ENCODE peak calls at places on chromosomes 1 and 21, in seven cellular contexts. B, Y, V, M, G, X and N are unnamed samples.

GRCh38 chr1:244219802-244220201 is 168.7 kb downstream of the ZBTB18 start:
- DNase-seq in B (no peak), Y (no peak), V (no peak), M (no peak), G (no peak), X (no peak), N (no peak)

GRCh38 chr1:59025898-59026426 is 242.1 kb upstream of the JUN start:
- DNase-seq in B (no peak), Y (no peak), V (no peak), M (no peak), G (no peak), X (no peak), N (peak)

GRCh38 chr1:109980324-109981127 is 4.0 kb upstream of the AHCYL1 start:
- DNase-seq in B (no peak), Y (peak), V (peak), M (peak), G (peak), X (peak), N (no peak)

GRCh38 chr1:77281491-77282186 is at the start of gene AK5:
- DNase-seq in B (no peak), Y (peak), V (peak), M (peak), G (no peak), X (peak), N (no peak)

GRCh38 chr21:26115346-26115745 is 55.2 kb downstream of the APP start:
- DNase-seq in B (no peak), Y (no peak), V (no peak), M (peak), G (no peak), X (no peak), N (no peak)

GRCh38 chr1:193486671-193487229 is 300.3 kb upstream of the B3GALT2 start:
- DNase-seq in B (peak), Y (no peak), V (no peak), M (no peak), G (no peak), X (no peak), N (peak)

GRCh38 chr1:170694172-170694926 is 30.4 kb downstream of the PRRX1 start:
- DNase-seq in B (no peak), Y (no peak), V (no peak), M (no peak), G (no peak), X (no peak), N (no peak)

GRCh38 chr1:109573785-109574184 is 25.4 kb downstream of the GNAI3 start:
- DNase-seq in B (no peak), Y (no peak), V (no peak), M (no peak), G (no peak), X (no peak), N (no peak)

GRCh38 chr1:205711105-205712048 is 31.1 kb upstream of the SLC45A3 start:
- DNase-seq in B (peak), Y (peak), V (peak), M (peak), G (peak), X (peak), N (peak)

GRCh38 chr1:59198565-59198964 is 98.3 kb upstream of the FGGY start:
- DNase-seq in B (no peak), Y (peak), V (no peak), M (no peak), G (no peak), X (no peak), N (no peak)

GRCh38 chr1:243496173-243496553 is 240.3 kb downstream of the SDCCAG8 start:
- DNase-seq in B (no peak), Y (no peak), V (peak), M (no peak), G (no peak), X (no peak), N (no peak)

GRCh38 chr21:27513825-27514224 is 546.9 kb upstream of the ADAMTS5 start:
- DNase-seq in B (no peak), Y (no peak), V (no peak), M (no peak), G (no peak), X (no peak), N (no peak)

GRCh38 chr1:206637605-206638004 is 2.3 kb downstream of the DYRK3 start:
- DNase-seq in B (no peak), Y (no peak), V (no peak), M (no peak), G (no peak), X (no peak), N (peak)

GRCh38 chr1:50995651-50996050 is 25.6 kb downstream of the CDKN2C start:
- DNase-seq in B (no peak), Y (no peak), V (no peak), M (no peak), G (no peak), X (no peak), N (no peak)

GRCh38 chr21:46500224-46500861 is 41.7 kb downstream of the DIP2A start:
- DNase-seq in B (peak), Y (peak), V (no peak), M (no peak), G (no peak), X (no peak), N (no peak)

GRCh38 chr1:8822383-8823294 is 5.2 kb upstream of the RERE start:
- DNase-seq in B (no peak), Y (peak), V (no peak), M (peak), G (peak), X (no peak), N (no peak)

GRCh38 chr1:111620412-111620971 is 903 bp downstream of the RAP1A start:
- DNase-seq in B (no peak), Y (no peak), V (no peak), M (no peak), G (no peak), X (peak), N (peak)

GRCh38 chr1:244992833-244993232 is 128.5 kb upstream of the HNRNPU start:
- DNase-seq in B (no peak), Y (no peak), V (no peak), M (no peak), G (no peak), X (no peak), N (no peak)

GRCh38 chr1:202688401-202688800 is 21.9 kb downstream of the SYT2 start:
- DNase-seq in B (no peak), Y (no peak), V (no peak), M (no peak), G (no peak), X (no peak), N (no peak)

GRCh38 chr1:60657926-60658325 is 424.4 kb upstream of the NFIA start:
- DNase-seq in B (no peak), Y (no peak), V (no peak), M (no peak), G (no peak), X (no peak), N (no peak)

GRCh38 chr1:207824691-207825090 is 72.8 kb downstream of the CD46 start:
- DNase-seq in B (no peak), Y (no peak), V (no peak), M (no peak), G (no peak), X (no peak), N (no peak)

GRCh38 chr1:74245168-74245753 is 10.1 kb downstream of the TNNI3K start:
- DNase-seq in B (no peak), Y (no peak), V (peak), M (no peak), G (no peak), X (peak), N (no peak)

GRCh38 chr1:15703562-15703961 is 19.4 kb downstream of the PLEKHM2 start:
- DNase-seq in B (no peak), Y (peak), V (no peak), M (no peak), G (no peak), X (no peak), N (no peak)

GRCh38 chr21:40393091-40393490 is 453.9 kb downstream of the DSCAM start:
- DNase-seq in B (no peak), Y (no peak), V (no peak), M (no peak), G (no peak), X (no peak), N (no peak)

GRCh38 chr1:169110691-169111447 is 4.4 kb downstream of the ATP1B1 start:
- DNase-seq in B (no peak), Y (no peak), V (no peak), M (peak), G (no peak), X (no peak), N (no peak)

GRCh38 chr1:169107673-169108160 is 1.2 kb downstream of the ATP1B1 start:
- DNase-seq in B (no peak), Y (no peak), V (no peak), M (no peak), G (no peak), X (no peak), N (peak)

GRCh38 chr1:169109561-169110134 is 3.2 kb downstream of the ATP1B1 start:
- DNase-seq in B (no peak), Y (peak), V (peak), M (peak), G (peak), X (peak), N (peak)

GRCh38 chr1:169110265-169110664 is 3.8 kb downstream of the ATP1B1 start:
- DNase-seq in B (no peak), Y (no peak), V (peak), M (no peak), G (no peak), X (no peak), N (no peak)

GRCh38 chr1:169108897-169109560 is 2.5 kb downstream of the ATP1B1 start:
- DNase-seq in B (no peak), Y (peak), V (peak), M (peak), G (no peak), X (peak), N (peak)
- TF ChIP-seq CTCF in B (peak), Y (peak), V (peak), M (peak), G (peak), X (peak), N (peak)

GRCh38 chr21:43701936-43702784 is 16.8 kb upstream of the PDXK start:
- DNase-seq in B (no peak), Y (no peak), V (no peak), M (no peak), G (no peak), X (no peak), N (no peak)

GRCh38 chr21:43697758-43698643 is 20.9 kb upstream of the PDXK start:
- DNase-seq in B (no peak), Y (no peak), V (no peak), M (no peak), G (no peak), X (no peak), N (no peak)

GRCh38 chr21:43703068-43703880 is 15.7 kb upstream of the PDXK start:
- DNase-seq in B (peak), Y (peak), V (peak), M (peak), G (no peak), X (peak), N (no peak)

GRCh38 chr21:43699933-43700599 is 18.9 kb upstream of the PDXK start:
- DNase-seq in B (no peak), Y (no peak), V (peak), M (no peak), G (no peak), X (no peak), N (no peak)

DNA sequence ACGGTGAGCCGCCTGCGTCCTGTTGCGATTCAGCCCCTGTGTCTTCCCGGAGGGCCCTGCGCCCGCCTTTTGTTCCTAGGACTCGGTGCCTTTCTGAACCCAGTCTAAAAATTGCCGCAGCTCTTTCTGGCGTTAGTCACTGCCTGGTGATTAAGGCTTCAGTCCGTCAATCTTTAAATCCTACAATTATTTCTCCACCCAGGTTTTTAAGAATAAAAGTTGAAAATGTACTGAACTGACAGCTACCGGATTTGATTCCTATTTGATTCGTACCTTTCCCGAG is 16.2 kb upstream of the PDXK start:
- DNase-seq in B (no peak), Y (no peak), V (no peak), M (no peak), G (no peak), X (peak), N (no peak)
- H3K4me3 ChIP-seq in B (no peak), Y (no peak), V (no peak), M (no peak), G (no peak), X (no peak), N (no peak)

DNA sequence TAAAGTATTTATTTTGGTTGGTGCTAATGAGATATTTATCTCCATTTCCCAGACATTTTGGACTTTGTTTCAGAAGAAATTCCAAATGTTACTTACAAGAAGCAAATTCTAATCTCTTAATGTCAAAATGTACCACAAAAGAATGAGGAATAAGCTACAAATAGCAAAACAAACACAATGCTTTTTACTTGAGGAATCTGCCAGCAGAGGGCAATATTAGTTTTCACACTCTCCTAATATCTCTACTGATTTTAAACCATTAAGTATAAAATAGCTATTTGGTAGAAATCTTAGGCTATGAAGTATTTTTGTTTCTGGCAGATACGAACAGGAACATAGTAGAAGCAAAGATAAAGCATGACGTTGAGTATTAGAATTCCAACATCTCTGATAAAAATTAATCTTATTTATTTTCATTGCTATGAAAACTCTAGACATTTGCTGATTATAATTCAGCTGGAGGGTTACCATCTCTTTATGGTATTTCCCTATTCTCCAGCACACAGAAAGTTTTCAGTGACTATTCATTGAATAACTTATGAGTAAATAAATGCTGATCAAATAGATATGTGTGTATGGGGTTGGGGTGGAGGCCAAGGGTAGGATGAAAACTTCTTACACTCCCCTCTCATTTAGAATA is 13.4 kb upstream of the HMCN1 start:
- DNase-seq in B (peak), Y (peak), V (peak), M (no peak), G (peak), X (peak), N (peak)
- TF ChIP-seq EZH2phosphoT487 in B (no peak), Y (no peak), V (no peak), M (no peak), G (no peak), X (no peak), N (no peak)

DNA sequence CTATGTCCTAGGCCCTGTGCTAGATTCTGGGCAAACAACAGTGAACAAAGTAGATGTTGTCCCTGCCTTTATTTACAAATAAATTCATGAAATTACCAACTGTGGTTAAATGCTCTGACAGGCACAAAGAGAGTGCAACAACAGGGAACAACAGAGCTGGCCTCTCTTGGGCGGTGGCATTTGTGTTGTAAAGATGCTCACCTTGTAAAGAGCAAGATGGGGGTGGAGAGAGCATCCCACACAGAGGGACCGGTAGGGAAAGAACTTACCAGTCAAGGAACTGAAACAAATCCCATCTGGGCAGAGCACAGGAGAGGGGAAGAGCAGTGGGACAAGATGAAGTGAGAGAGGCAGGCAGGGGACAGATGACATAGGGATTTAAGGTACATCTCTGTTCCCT is 21.6 kb upstream of the SLC22A15 start:
- DNase-seq in B (no peak), Y (no peak), V (no peak), M (no peak), G (no peak), X (no peak), N (no peak)
- TF ChIP-seq CTCF in B (no peak), Y (no peak), V (no peak), M (no peak), G (no peak), X (no peak), N (no peak)

DNA sequence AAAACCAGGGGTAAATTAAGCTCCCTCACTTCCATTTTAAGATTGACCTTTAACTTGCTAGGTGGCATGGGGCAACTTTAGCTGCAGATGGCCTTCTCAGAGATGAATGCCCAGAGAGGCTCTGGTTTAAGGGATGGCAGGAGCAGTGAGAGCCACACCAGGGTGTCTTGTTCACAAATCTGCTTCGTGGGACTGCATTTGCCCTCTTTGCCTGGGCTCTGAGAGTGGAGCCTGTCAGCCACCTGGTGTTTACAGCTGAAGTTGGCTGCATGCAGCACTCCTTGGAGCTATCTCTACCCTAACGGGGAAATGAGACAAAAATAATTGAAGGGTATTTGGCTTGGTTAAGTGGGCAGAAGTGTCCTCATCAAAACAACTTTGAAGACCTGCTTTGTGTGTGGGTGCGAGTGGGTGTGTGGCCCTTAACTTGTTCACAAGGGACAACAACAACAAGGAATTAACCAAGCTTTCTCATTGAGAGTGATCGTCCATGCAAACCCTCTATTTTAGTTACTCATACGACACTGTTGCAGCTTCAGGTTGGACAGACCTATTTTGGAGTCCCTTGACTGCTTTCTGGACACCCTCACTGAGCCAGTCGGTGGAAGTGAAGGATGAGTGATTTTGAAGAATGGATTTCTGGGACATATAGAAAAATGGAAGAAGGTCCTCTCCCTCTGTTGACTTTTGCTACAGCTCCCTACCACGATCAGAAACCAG is 29.8 kb downstream of the PGM1 start:
- DNase-seq in B (no peak), Y (no peak), V (peak), M (no peak), G (no peak), X (no peak), N (no peak)
- H3K4me3 ChIP-seq in B (no peak), Y (no peak), V (no peak), M (no peak), G (no peak), X (no peak), N (no peak)

GRCh38 chr21:38766987-38767722 is 38.6 kb upstream of the ETS2 start:
- DNase-seq in B (peak), Y (no peak), V (no peak), M (no peak), G (no peak), X (no peak), N (peak)

GRCh38 chr21:38770660-38771059 is 35.1 kb upstream of the ETS2 start:
- DNase-seq in B (no peak), Y (peak), V (no peak), M (no peak), G (no peak), X (no peak), N (no peak)

GRCh38 chr21:38771536-38771935 is 34.2 kb upstream of the ETS2 start:
- DNase-seq in B (no peak), Y (peak), V (no peak), M (no peak), G (no peak), X (no peak), N (no peak)

GRCh38 chr21:38769253-38769780 is 36.4 kb upstream of the ETS2 start:
- DNase-seq in B (no peak), Y (peak), V (peak), M (no peak), G (no peak), X (no peak), N (no peak)

GRCh38 chr21:38768385-38769071 is 37.2 kb upstream of the ETS2 start:
- DNase-seq in B (no peak), Y (peak), V (no peak), M (no peak), G (no peak), X (no peak), N (peak)
- TF ChIP-seq EZH2phosphoT487 in B (no peak), Y (no peak), V (no peak), M (no peak), G (no peak), X (no peak), N (no peak)

DNA sequence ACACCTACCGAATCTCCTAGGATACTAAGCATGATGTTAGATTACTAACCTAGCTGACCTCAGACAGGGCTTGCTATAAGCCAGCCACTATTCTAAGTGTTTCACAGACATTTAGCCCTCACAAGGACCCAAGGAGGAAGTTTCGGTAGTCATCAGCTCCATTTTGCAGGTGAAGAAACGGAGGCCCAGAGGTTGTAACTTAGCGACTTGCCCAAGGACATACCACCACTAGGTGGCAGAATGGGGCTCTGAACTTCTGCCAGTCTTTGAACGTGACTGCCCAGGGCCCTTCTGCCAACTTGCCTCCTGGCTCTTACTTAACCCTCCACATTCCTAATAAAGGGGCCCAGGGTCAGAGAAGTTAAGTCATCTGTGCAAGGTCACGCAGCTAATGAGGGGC is 283.5 kb downstream of the C1orf94 start:
- DNase-seq in B (peak), Y (peak), V (peak), M (peak), G (peak), X (peak), N (peak)
- TF ChIP-seq CTCF in B (peak), Y (peak), V (peak), M (peak), G (peak), X (peak), N (peak)